ENCODE peak calls at places on chromosomes 6 and 20, in six cellular contexts. C is right cardiac atrium, U is endothelial cell of umbilical vein, R is right lobe of liver, J is suprapubic skin, S is ovary. T is an unnamed sample.

GRCh38 chr6:128538763-128539162 is 18.4 kb upstream of the PTPRK start:
- DNase-seq in R (no peak), C (no peak), J (no peak), S (no peak), U (no peak), T (no peak)

GRCh38 chr6:73286752-73287151 is 23.8 kb upstream of the KHDC1 start:
- DNase-seq in C (no peak), R (no peak), S (no peak), J (no peak), U (no peak), T (peak; percentile 27)

GRCh38 chr6:15398657-15399287 is 152.9 kb downstream of the JARID2 start:
- DNase-seq in R (no peak), U (no peak), J (no peak), S (no peak), C (no peak), T (no peak)

GRCh38 chr6:112037783-112038216 is 16.1 kb upstream of the CCN6 start:
- DNase-seq in S (no peak), J (peak; percentile 88), R (no peak), U (peak; percentile 91), C (peak; percentile 91), T (peak; percentile 86)

GRCh38 chr6:123417411-123417810 is 219.3 kb downstream of the TRDN start:
- DNase-seq in C (no peak), S (no peak), J (no peak), U (no peak), R (no peak), T (no peak)

GRCh38 chr6:149642829-149643580 is 5.5 kb downstream of the KATNA1 start:
- DNase-seq in C (no peak), R (no peak), S (no peak), U (no peak), J (no peak), T (no peak)

GRCh38 chr6:99514089-99514488 is 1.1 kb downstream of the USP45 start:
- DNase-seq in R (no peak), C (no peak), J (no peak), S (no peak), U (peak; percentile 36), T (no peak)

GRCh38 chr20:62122659-62123449 is 579 bp downstream of the LSM14B start:
- DNase-seq in J (no peak), C (peak; percentile 72), R (peak; percentile 85), S (peak; percentile 76), U (peak; percentile 11), T (peak; percentile 89)

GRCh38 chr6:151760486-151760885 is 47.0 kb upstream of the ESR1 start:
- DNase-seq in C (no peak), S (no peak), U (no peak), R (no peak), J (no peak), T (no peak)

DNA sequence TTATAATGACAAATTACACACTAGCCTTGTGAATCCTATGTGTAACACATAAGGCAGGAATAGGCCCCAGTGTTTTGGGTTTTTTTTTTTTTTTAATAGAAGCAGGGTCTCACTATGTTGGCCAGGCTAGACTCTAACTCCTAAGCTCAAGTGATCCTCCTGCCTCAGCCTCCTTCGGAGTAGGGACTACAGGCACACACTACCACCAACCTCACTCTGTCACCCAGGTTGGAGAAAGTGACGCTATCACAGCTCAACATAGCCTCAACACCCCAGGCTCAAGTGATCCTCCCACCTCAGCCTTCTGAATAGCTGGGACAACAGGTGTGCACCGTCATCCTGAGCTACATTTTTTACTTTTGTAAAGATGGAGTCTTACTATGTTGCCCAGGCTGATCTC is 205.8 kb upstream of the RREB1 start:
- DNase-seq in J (no peak), R (no peak), C (no peak), S (no peak), U (no peak), T (no peak)
- H3K27ac ChIP-seq in J (no peak overlapping the region), R (no peak overlapping the region), C (no peak overlapping the region), S (no peak overlapping the region), U (no peak overlapping the region), T (no peak overlapping the region)

DNA sequence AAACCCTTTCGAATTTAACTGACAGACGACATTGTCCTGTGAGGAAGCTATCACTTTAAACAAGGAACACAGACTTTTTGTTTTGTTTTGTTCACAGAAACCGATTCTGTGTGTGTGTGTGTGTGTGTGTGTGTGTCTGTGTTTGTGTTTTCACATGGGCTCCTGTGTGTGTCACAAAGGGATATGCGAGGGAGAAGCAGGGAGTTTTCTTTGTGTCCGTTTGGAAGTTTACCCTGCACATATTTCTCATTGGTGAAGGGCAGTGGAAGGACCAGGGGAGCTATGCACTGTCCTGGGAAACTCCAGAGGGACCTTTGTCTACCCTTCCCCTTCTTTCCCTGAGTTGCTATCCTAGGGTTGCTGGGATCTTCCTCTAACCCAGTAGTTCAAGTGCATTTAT is 17.7 kb downstream of the POM121L2 start:
- DNase-seq in U (no peak), C (no peak), S (no peak), R (no peak), J (no peak), T (no peak)
- H3K9me3 ChIP-seq in U (no peaks in the 10 kb centered on the region), C (peaks cover 5% of the 10 kb centered on the region), S (peaks cover 18% of the 10 kb centered on the region), R (no peaks in the 10 kb centered on the region), J (no peaks in the 10 kb centered on the region), T (no peaks in the 10 kb centered on the region)

GRCh38 chr20:51733070-51733469 is 35.1 kb downstream of the ATP9A start:
- DNase-seq in S (no peak), R (no peak), U (no peak), C (no peak), J (no peak), T (no peak)

GRCh38 chr20:51736947-51737346 is 31.2 kb downstream of the ATP9A start:
- DNase-seq in U (no peak), S (no peak), J (no peak), R (no peak), C (no peak), T (no peak)

GRCh38 chr20:51734876-51735499 is 33.2 kb downstream of the ATP9A start:
- DNase-seq in C (no peak), S (peak; percentile 22), J (no peak), U (no peak), R (no peak), T (no peak)

GRCh38 chr20:51738877-51739447 is 29.2 kb downstream of the ATP9A start:
- DNase-seq in U (no peak), C (no peak), S (no peak), J (no peak), R (no peak), T (no peak)

GRCh38 chr20:51735728-51736600 is 32.2 kb downstream of the ATP9A start:
- DNase-seq in J (no peak), U (no peak), C (no peak), S (peak; percentile 13), R (peak; percentile 16), T (no peak)
- H3K27ac ChIP-seq in J (no peak overlapping the region), U (no peak overlapping the region), C (no peak overlapping the region), S (no peak overlapping the region), R (no peak overlapping the region), T (no peak overlapping the region)

GRCh38 chr6:167499161-167499660 is 174.3 kb downstream of the TTLL2 start:
- DNase-seq in R (peak; percentile 70), U (no peak), J (no peak), S (no peak), C (no peak), T (no peak)
- H3K9me3 ChIP-seq in R (no peaks in the 10 kb centered on the region), U (no peaks in the 10 kb centered on the region), J (no peaks in the 10 kb centered on the region), S (no peaks in the 10 kb centered on the region), C (no peaks in the 10 kb centered on the region), T (no peaks in the 10 kb centered on the region)

GRCh38 chr6:167113047-167113446 is 9.8 kb upstream of the CCR6 start:
- DNase-seq in U (no peak), J (peak; percentile 20), S (no peak), R (no peak), C (no peak), T (peak; percentile 73)

GRCh38 chr6:167116838-167117228 is 6.1 kb upstream of the CCR6 start:
- DNase-seq in R (no peak), J (no peak), S (no peak), U (no peak), C (no peak), T (no peak)

GRCh38 chr6:167113935-167114910 is 8.7 kb upstream of the CCR6 start:
- DNase-seq in J (peak; percentile 49), R (no peak), U (no peak), C (no peak), S (no peak), T (no peak)

GRCh38 chr6:167116109-167116837 is 6.6 kb upstream of the CCR6 start:
- DNase-seq in J (no peak), C (no peak), R (no peak), S (peak; percentile 66), U (no peak), T (peak; percentile 72)

DNA sequence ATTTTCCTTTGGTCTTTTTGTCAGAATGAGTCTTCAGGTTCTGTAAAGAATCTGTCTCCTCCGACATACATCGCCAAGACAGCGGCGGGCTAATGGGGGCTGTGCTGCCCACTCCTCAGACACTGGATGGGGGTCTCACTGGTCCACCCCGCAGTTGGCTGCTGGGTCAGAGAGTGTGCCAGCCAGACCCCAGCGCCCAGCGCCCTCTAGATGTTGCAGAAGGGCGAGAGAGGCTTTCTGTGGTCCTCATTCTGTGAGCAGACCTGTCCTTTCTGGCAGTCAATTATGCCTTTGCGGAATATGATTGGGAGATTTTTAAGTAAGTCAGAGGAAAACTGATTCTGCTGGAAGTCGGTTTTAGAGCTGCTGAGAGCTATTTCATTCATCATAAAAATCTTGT is 7.8 kb upstream of the CCR6 start:
- DNase-seq in J (no peak), U (no peak), C (no peak), S (no peak), R (no peak), T (no peak)
- H3K27ac ChIP-seq in J (no peak overlapping the region), U (no peak overlapping the region), C (no peak overlapping the region), S (no peak overlapping the region), R (no peak overlapping the region), T (no peak overlapping the region)

T was measured in osteoblast.